ENCODE peak calls at places on chromosome 17, in four cellular contexts. One of them, this sample, is unnamed.

GRCh38 chr17:45380046-45380765 is 52.5 kb downstream of the ARHGAP27 start:
- DNase-seq in IMR-90: no peak
- DNase-seq in tibial nerve: no peak
- DNase-seq in right lobe of liver: no peak
- DNase-seq in this sample: no peak

GRCh38 chr17:51161541-51161940 is 4.7 kb upstream of the NME2 start:
- DNase-seq in IMR-90: no peak
- DNase-seq in right lobe of liver: no peak
- DNase-seq in tibial nerve: no peak
- DNase-seq in this sample: no peak

GRCh38 chr17:3663102-3664011 is 5.0 kb downstream of the TAX1BP3 start:
- DNase-seq in right lobe of liver: no peak
- DNase-seq in IMR-90: no peak
- DNase-seq in tibial nerve: no peak
- DNase-seq in this sample: no peak

GRCh38 chr17:20153231-20153630 is 144.1 kb downstream of the SPECC1 start:
- DNase-seq in tibial nerve: no peak
- DNase-seq in right lobe of liver: no peak
- DNase-seq in IMR-90: no peak
- DNase-seq in this sample: no peak

GRCh38 chr17:74340470-74341023 is 14.5 kb downstream of the KIF19 start:
- DNase-seq in IMR-90: no peak
- DNase-seq in tibial nerve: no peak
- DNase-seq in right lobe of liver: no peak
- DNase-seq in this sample: no peak

GRCh38 chr17:38582069-38582468 is 23.7 kb downstream of the SRCIN1 start:
- DNase-seq in IMR-90: no peak
- DNase-seq in tibial nerve: no peak
- DNase-seq in right lobe of liver: no peak
- DNase-seq in this sample: no peak

GRCh38 chr17:69534235-69534621 is 119.7 kb downstream of the MAP2K6 start:
- DNase-seq in right lobe of liver: no peak
- DNase-seq in IMR-90: no peak
- DNase-seq in tibial nerve: no peak
- DNase-seq in this sample: no peak

GRCh38 chr17:12765544-12765943 is 23.8 kb upstream of the ARHGAP44 start:
- DNase-seq in IMR-90: peak
- DNase-seq in tibial nerve: no peak
- DNase-seq in right lobe of liver: no peak
- DNase-seq in this sample: no peak

GRCh38 chr17:31156326-31156725 is 61.5 kb downstream of the NF1 start:
- DNase-seq in tibial nerve: no peak
- DNase-seq in right lobe of liver: no peak
- DNase-seq in IMR-90: peak
- DNase-seq in this sample: no peak

GRCh38 chr17:81961554-81962498 is 839 bp upstream of the NOTUM start:
- DNase-seq in IMR-90: no peak
- DNase-seq in tibial nerve: no peak
- DNase-seq in right lobe of liver: no peak
- DNase-seq in this sample: no peak

GRCh38 chr17:64054304-64054703 is 33.9 kb upstream of the ICAM2 start:
- DNase-seq in IMR-90: no peak
- DNase-seq in right lobe of liver: no peak
- DNase-seq in tibial nerve: no peak
- DNase-seq in this sample: no peak

GRCh38 chr17:78723001-78723796 is 58.9 kb downstream of the CYTH1 start:
- DNase-seq in tibial nerve: no peak
- DNase-seq in right lobe of liver: no peak
- DNase-seq in IMR-90: peak
- DNase-seq in this sample: no peak

GRCh38 chr17:42706732-42707131 is 24.4 kb downstream of the CNTNAP1 start:
- DNase-seq in IMR-90: no peak
- DNase-seq in right lobe of liver: no peak
- DNase-seq in tibial nerve: no peak
- DNase-seq in this sample: no peak

GRCh38 chr17:77450742-77451270 is 310.0 kb downstream of the SEC14L1 start:
- DNase-seq in right lobe of liver: peak
- DNase-seq in IMR-90: no peak
- DNase-seq in tibial nerve: no peak
- DNase-seq in this sample: no peak
- H3K4me3 ChIP-seq in right lobe of liver: peak
- H3K4me3 ChIP-seq in IMR-90: peak
- H3K4me3 ChIP-seq in tibial nerve: peak
- H3K4me3 ChIP-seq in this sample: peak

DNA sequence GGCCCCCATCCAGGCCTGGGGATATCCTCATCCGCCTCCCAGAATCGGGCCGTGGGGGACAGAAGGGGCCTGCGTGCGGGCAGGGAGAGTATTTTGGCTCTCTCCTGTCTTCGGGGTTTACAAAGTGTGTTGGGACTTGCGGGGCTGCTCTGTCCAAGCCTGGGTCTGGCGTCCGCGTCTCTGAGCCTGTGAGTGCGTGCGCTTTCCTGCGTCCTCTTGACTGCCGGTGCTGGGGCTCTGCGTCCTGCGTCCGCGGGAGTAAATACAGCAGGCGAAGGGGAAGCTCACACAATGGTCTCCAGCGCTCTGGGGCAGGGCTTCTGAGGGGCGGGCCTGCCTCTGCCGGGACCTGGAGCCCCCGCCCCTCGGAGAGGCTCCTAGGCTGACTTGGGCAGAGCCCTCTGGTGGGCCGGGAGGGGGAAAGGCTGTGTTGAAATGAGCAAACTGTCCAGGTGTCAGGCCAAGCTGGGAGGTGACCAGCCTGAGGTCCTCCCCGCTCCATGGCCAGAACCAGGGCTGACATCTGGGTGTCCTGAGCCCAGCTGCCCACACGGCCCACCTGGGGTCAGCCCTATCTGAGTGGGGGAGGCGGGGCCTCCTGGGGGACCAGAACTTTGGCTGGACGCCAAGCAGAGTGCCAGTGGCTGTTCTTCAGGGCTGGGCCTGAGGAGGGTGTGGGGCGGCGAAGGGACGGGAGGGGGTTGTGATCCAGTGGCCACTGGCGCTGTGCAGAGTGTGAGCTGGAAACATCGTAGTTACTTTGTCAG is 233.6 kb downstream of the SEC14L1 start:
- DNase-seq in IMR-90: peak
- DNase-seq in tibial nerve: peak
- DNase-seq in right lobe of liver: peak
- DNase-seq in this sample: peak
- TF ChIP-seq POLR2A in IMR-90: peak
- TF ChIP-seq POLR2A in tibial nerve: peak
- TF ChIP-seq POLR2A in right lobe of liver: peak
- TF ChIP-seq POLR2A in this sample: peak

GRCh38 chr17:49036270-49036626 is 39.1 kb downstream of the IGF2BP1 start:
- DNase-seq in IMR-90: no peak
- DNase-seq in right lobe of liver: no peak
- DNase-seq in tibial nerve: no peak
- DNase-seq in this sample: no peak

GRCh38 chr17:49038544-49038943 is 41.4 kb downstream of the IGF2BP1 start:
- DNase-seq in right lobe of liver: no peak
- DNase-seq in IMR-90: no peak
- DNase-seq in tibial nerve: no peak
- DNase-seq in this sample: no peak

GRCh38 chr17:49038138-49038537 is 41.0 kb downstream of the IGF2BP1 start:
- DNase-seq in tibial nerve: no peak
- DNase-seq in IMR-90: no peak
- DNase-seq in right lobe of liver: no peak
- DNase-seq in this sample: no peak

GRCh38 chr17:49031965-49032928 is 35.1 kb downstream of the IGF2BP1 start:
- DNase-seq in right lobe of liver: no peak
- DNase-seq in IMR-90: peak
- DNase-seq in tibial nerve: no peak
- DNase-seq in this sample: no peak

DNA sequence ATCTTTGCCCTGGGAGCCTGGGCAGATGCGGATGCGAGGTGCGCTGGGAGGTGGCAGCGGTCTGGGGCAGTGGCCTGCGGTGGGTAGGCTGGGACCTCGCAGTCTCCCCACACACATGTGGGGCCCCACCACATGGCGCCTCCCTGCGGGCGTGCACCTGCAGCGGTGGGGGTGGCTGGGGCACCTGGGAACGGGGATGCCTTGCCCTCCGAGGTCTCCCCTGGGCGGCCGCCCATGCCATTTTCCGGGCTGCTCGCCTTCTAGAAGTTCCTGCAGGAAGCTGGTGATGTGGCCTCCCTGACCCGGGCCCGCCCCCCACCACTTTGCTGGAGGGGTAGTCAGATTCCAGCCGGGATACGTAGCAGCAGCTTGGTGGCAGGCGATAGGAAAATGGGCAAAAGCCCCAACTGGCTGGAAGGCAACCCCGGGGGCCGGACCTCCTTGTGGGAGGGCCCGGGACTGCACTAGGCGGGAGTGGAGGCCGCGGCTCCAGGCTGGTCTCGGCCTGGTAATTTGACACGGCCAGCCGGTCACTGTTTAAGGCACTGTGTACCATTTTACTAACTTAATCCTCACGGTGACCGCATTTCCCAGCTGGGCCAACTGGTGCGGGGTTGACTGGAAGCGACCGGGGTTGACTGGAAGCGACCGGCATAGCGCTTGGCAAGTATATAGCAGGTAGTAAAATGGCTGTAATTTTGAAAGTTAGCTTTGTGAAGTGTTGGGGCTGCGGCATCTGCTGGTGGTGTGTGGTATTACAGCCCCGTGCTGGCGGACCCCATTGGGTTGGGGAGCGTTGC is 38.5 kb downstream of the IGF2BP1 start:
- DNase-seq in IMR-90: peak
- DNase-seq in tibial nerve: no peak
- DNase-seq in right lobe of liver: peak
- DNase-seq in this sample: peak
- TF ChIP-seq CTCF in IMR-90: peak
- TF ChIP-seq CTCF in tibial nerve: peak
- TF ChIP-seq CTCF in right lobe of liver: peak
- TF ChIP-seq CTCF in this sample: peak

DNA sequence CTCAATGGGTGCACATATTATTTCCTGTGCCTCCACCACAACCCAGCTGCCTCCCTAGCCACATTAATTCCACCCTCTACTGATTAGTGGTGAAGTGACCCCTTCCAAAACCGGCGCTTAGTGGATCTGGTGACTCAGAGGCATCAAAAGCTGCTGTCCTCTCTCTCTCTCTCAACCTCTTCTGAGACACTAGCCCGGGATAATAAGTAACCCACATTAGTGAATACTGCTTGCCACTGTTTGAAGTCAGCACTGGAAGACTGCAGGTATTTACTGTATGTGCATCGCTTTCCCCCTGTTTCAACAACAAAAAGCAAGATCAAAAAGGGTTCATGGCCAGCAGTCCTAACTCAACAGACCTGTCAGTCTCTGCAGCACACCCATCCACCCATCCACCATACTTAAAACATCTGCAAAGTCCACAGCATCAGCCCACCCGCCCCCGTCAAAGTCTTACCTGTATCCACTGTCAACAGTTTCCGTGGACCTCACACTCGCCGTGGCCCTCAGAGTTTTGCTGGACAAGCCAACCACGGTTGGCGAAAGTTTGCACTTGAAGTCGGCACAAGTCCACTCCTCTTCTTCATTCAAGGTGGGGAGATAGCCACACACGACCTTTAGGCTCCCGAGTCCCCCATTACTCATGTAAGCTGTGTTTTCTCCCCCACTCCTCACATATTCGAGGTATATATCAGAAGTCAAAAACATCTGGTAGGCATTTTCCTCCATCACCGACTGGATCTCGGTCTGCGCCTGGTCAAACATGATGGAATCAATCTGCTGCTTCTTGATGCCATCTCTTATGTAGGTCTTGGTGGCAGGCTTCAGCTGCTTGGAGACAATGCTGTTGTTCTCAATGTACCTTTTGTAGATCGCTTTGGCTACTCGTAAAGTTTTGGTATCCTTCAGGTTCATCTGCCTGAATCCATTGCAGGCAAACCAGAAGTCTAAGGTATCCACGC is 3.8 kb downstream of the AXIN2 start:
- DNase-seq in IMR-90: peak
- DNase-seq in tibial nerve: no peak
- DNase-seq in right lobe of liver: no peak
- DNase-seq in this sample: no peak
- H3K4me3 ChIP-seq in IMR-90: no peak
- H3K4me3 ChIP-seq in tibial nerve: no peak
- H3K4me3 ChIP-seq in right lobe of liver: no peak
- H3K4me3 ChIP-seq in this sample: no peak

GRCh38 chr17:6102615-6103014 is 32.4 kb downstream of the WSCD1 start:
- DNase-seq in tibial nerve: no peak
- DNase-seq in IMR-90: no peak
- DNase-seq in right lobe of liver: no peak
- DNase-seq in this sample: no peak
- TF ChIP-seq POLR2A in tibial nerve: no peak
- TF ChIP-seq POLR2A in IMR-90: no peak
- TF ChIP-seq POLR2A in right lobe of liver: no peak
- TF ChIP-seq POLR2A in this sample: no peak

DNA sequence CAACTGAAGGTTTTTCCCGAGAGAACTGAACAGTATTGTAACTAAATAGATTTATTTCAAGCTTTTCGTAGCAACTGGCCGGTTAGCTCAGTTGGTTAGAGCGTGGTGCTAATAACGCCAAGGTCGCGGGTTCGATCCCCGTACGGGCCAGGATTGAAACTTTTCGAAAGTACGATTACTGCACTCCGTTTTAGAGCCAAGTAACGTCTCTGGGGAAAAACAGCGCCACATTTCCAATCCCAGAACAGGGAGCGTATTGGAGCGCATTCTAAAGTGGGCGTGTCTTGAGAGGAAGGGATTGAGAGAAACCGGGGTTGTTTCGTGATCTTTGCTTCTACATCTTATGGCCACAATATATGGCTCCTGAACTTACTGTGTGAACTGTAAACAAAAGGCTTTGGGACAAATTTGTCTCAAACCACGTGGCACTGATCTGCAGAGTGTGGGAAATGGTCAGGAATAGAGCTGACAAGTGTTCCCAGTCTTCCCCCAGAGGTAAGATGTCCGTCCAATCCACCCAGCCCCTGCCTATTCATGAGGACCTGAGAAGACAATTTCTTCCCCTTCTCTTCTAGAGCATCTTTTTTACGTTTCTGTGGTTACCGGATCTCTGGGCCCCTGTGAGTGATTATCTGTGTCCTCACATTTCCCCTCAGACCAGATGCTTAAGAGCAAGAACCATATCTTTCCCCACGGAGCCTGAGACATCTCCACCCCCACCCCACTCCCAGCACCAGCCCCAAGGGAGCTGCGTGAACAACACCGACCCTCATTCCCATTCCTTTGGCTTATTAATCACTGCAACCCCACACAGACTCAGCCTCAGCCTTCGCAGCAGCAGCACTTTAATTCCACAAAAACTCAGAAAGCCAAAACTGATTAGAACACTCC is 2.2 kb downstream of the BORCS6 start:
- DNase-seq in tibial nerve: peak
- DNase-seq in IMR-90: peak
- DNase-seq in right lobe of liver: peak
- DNase-seq in this sample: peak
- TF ChIP-seq CTCF in tibial nerve: no peak
- TF ChIP-seq CTCF in IMR-90: peak
- TF ChIP-seq CTCF in right lobe of liver: peak
- TF ChIP-seq CTCF in this sample: no peak